ENCODE peak calls at places on chromosomes 3 and 15, in eight cellular contexts. P is tibial nerve, T is esophagus muscularis mucosa, G is sigmoid colon, Q is ovary, H is GM12878, Y is transverse colon, S is suprapubic skin. O is an unnamed sample.
A peak's percentile ranks its signal among the peaks of the same experiment; 100 is the strongest.

GRCh38 chr3:143329567-143330164 is 210.1 kb downstream of the CHST2 start:
- DNase-seq in P (no peak), T (no peak), G (no peak), Q (peak; percentile 15), H (no peak), Y (no peak), S (no peak), O (no peak)

GRCh38 chr15:52730163-52730562 is 51.0 kb upstream of the ATOSA start:
- DNase-seq in P (no peak), T (no peak), G (no peak), Q (no peak), H (peak; percentile 28), Y (no peak), S (no peak), O (no peak)

GRCh38 chr15:58292761-58293175 is 139.0 kb upstream of the LIPC start:
- DNase-seq in P (no peak), T (no peak), G (no peak), Q (no peak), H (peak; percentile 13), Y (no peak), S (no peak), O (no peak)

GRCh38 chr3:365268-365667 is 168.7 kb downstream of the CHL1 start:
- DNase-seq in P (no peak), T (no peak), G (no peak), Q (no peak), H (no peak), Y (no peak), S (no peak), O (no peak)

GRCh38 chr3:133880287-133880686 is 15.4 kb downstream of the RAB6B start:
- DNase-seq in P (no peak), T (no peak), G (no peak), Q (no peak), H (no peak), Y (no peak), S (no peak), O (peak; percentile 20)

GRCh38 chr3:87625911-87626310 is 349.5 kb upstream of the POU1F1 start:
- DNase-seq in P (no peak), T (no peak), G (no peak), Q (no peak), H (no peak), Y (no peak), S (no peak), O (no peak)

GRCh38 chr3:43185656-43186375 is 79.9 kb upstream of the POMGNT2 start:
- DNase-seq in P (no peak), T (no peak), G (no peak), Q (no peak), H (no peak), Y (no peak), S (no peak), O (no peak)

GRCh38 chr3:17111556-17111955 is 226.8 kb downstream of the PLCL2 start:
- DNase-seq in P (no peak), T (no peak), G (no peak), Q (no peak), H (no peak), Y (no peak), S (no peak), O (no peak)

GRCh38 chr3:32483772-32484171 is 18.9 kb downstream of the CMTM6 start:
- DNase-seq in P (no peak), T (no peak), G (no peak), Q (no peak), H (no peak), Y (no peak), S (no peak), O (no peak)

DNA sequence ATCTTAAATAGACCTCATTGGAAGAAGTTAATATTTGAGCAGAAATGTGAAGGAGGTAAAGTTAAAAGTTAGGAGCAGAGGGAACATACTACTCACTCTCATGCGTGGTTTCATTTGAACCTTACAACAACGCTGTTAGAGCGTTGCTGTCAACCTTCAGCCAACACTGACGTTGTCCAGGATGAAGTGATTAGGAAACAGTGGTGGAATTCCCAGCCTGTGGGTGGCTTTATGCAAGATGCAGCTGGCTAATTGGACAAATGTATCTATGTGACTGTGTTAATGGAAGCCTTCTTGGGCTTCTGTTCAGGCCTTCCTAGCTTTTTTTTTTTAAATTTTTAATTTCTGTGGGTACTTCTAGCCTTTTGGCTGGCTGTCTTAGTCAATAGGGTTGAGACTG is 40.5 kb downstream of the PTPRG start:
- DNase-seq in P (no peak), T (no peak), G (peak; percentile 71), Q (no peak), H (no peak), Y (no peak), S (no peak), O (no peak)
- H3K4me3 ChIP-seq in P (no peak overlapping the region), T (no peak overlapping the region), G (no peak overlapping the region), Q (no peak overlapping the region), H (no peak overlapping the region), Y (no peak overlapping the region), S (no peak overlapping the region), O (no peak overlapping the region)

GRCh38 chr3:124037332-124037731 is 45.4 kb upstream of the ROPN1 start:
- DNase-seq in P (no peak), T (no peak), G (no peak), Q (no peak), H (no peak), Y (no peak), S (no peak), O (no peak)
- TF ChIP-seq POLR2A in P (no peak), T (no peak), G (no peak), Q (no peak), H (no peak), Y (no peak), S (no peak), O (no peak)

GRCh38 chr3:30553641-30554316 is 52.6 kb upstream of the TGFBR2 start:
- DNase-seq in P (no peak), T (no peak), G (no peak), Q (no peak), H (no peak), Y (no peak), S (no peak), O (no peak)
- TF ChIP-seq EP300 in P (no peak), T (no peak), G (no peak), Q (no peak), H (no peak), Y (no peak), S (no peak), O (no peak)

DNA sequence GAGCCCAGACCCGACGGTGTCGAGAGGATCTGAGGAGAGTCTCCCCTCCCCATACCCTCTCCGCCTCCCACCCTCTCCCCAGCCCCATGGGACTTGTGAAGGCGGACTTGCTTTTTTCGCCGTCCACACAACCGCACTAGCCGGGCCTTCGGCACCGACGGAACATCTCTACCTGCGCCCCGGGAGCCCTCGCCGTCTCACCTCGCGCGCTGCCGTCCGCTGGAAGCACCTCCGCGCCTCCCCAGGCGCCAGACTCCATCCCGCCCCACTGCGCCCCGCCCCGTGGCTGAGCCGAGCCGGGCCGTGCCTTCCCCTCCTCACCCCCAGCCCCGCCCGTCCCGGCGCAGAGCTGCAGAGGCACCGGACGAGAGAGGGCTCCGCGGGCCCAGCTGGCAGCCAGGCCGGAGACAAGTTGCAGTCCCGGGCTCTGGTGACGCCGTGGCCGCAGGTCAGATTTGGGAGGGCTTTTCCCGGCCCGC is at the start of the genes DUOX1 and DUOXA1:
- DNase-seq in P (no peak), T (no peak), G (no peak), Q (no peak), H (no peak), Y (peak; percentile 63), S (no peak), O (peak; percentile 85)
- H3K4me3 ChIP-seq in P (peak within 1 kb of the TSS; percentile 59), T (peak within 1 kb of the TSS; percentile 40), G (peak within 1 kb of the TSS; percentile 32), Q (peak within 1 kb of the TSS; percentile 0), H (no peak within 1 kb of the TSS), Y (no peak within 1 kb of the TSS), S (peak within 1 kb of the TSS; percentile 58), O (peak within 1 kb of the TSS; percentile 49)

DNA sequence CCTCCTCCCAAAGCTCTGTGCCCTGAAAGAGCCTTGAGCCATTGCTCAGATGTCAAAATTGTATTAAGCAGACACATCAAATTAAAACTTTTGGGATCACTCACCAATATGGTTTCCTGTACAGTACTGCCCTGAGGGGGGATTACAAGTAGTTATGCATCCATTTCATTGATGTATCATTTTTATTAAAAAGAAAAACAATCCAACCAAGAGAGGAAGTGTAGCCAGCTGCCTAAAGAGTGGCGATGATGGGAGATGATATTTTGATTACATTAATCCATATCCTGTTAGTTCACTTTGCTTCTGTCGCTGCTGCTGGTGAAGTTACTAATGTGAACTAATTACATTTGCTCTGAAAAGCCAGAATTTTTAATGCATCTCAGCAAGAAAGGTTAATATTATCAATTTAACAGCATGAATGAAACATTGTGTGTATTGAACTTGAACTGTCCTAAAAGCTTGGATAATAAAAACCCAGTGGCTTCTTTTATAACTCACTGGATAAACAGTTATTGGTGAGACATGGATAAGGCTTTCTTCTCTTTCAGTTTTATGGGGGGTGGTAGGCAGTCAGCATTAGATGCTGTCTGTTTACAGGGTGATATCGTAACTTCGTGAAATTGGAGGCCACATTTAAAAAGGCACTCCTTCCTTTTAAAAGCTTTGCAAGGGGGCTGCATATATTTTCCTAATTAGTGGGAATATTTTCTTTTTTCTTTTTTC is 87.7 kb downstream of the IGF1R start:
- DNase-seq in P (no peak), T (no peak), G (no peak), Q (no peak), H (no peak), Y (no peak), S (no peak), O (no peak)
- TF ChIP-seq POLR2A in P (no peak), T (no peak), G (no peak), Q (no peak), H (no peak), Y (no peak), S (no peak), O (no peak)

DNA sequence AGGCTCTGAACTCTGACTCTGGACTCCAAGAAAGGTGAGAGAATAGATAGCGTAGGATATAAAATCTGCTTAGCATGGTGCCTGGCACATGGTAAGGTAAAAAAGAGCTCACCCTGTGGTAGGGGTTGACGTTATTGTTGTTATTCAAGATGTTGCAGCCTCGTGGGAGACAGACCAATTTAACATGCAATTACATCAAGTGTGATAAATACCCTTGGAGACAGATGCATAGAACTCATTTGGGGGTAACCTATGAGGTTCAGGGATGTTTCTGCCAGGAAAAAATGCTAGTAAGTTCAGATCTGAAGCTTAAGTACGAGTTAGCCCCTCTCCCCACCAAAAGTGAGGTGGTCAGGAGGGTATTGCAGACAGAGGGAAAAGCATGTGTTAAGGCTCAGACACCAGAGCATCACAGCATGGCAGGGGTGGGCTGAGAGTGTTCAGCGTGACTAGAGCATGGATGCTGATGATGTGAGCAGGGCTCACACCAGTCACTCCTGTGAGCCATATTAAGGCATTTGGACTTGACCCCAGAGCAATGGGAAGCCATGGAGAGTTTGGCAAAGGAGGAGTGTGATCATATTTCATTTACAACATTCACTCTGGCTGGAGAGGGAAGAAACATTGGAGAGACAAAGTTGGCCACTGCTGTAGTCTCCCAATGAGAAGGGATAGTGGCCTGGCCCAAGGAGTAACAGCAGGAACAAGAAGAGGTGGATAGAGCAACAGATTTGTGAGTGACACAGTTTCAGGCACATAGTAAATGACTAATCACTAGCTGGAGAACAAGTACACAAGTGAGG is 181.0 kb downstream of the UACA start:
- DNase-seq in P (no peak), T (no peak), G (no peak), Q (no peak), H (no peak), Y (no peak), S (peak; percentile 11), O (no peak)
- TF ChIP-seq EP300 in P (no peak), T (no peak), G (no peak), Q (no peak), H (no peak), Y (no peak), S (no peak), O (no peak)

DNA sequence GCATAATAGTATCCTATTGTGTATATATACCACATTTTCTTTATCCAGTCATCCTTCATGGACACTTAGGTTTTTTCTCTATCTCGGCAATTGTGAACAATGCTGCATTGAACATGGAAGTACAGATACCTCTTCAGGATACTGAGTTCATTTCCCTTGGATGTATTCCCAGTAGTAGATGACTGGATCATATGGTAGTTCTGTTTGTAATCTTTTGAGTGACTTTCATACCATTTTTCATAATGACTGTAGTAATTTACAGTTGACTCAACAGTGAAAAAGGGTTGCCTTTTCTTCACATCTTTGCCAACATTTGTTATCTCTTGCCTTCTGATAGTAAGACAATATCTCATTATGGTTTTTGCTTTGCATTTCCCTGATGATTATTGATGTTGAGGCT is 21.8 kb downstream of the MYH15 start:
- DNase-seq in P (no peak), T (no peak), G (no peak), Q (no peak), H (no peak), Y (no peak), S (no peak), O (no peak)
- H3K4me3 ChIP-seq in P (no peak overlapping the region), T (no peak overlapping the region), G (no peak overlapping the region), Q (no peak overlapping the region), H (no peak overlapping the region), Y (no peak overlapping the region), S (no peak overlapping the region), O (no peak overlapping the region)